ENCODE peak calls at places on chromosomes 1 and 21, in eight cellular contexts. One of them, this sample, is unnamed.

GRCh38 chr1:73862343-73862742 is 335.6 kb downstream of the LRRIQ3 start:
- DNase-seq in stomach: no peak
- DNase-seq in transverse colon: no peak
- DNase-seq in HCT116: no peak
- DNase-seq in sigmoid colon: no peak
- DNase-seq in GM12892: no peak
- DNase-seq in GM12891: no peak
- DNase-seq in breast epithelium: no peak
- DNase-seq in this sample: no peak

GRCh38 chr1:101039245-101039644 is 13.7 kb upstream of the DPH5 start:
- DNase-seq in stomach: no peak
- DNase-seq in transverse colon: no peak
- DNase-seq in HCT116: no peak
- DNase-seq in sigmoid colon: no peak
- DNase-seq in GM12892: no peak
- DNase-seq in GM12891: no peak
- DNase-seq in breast epithelium: no peak
- DNase-seq in this sample: no peak

GRCh38 chr1:185786524-185786923 is 52.3 kb downstream of the HMCN1 start:
- DNase-seq in stomach: no peak
- DNase-seq in transverse colon: no peak
- DNase-seq in HCT116: no peak
- DNase-seq in sigmoid colon: no peak
- DNase-seq in GM12892: no peak
- DNase-seq in GM12891: no peak
- DNase-seq in breast epithelium: no peak
- DNase-seq in this sample: no peak

GRCh38 chr1:196494766-196495165 is 113.5 kb downstream of the KCNT2 start:
- DNase-seq in stomach: no peak
- DNase-seq in transverse colon: no peak
- DNase-seq in HCT116: no peak
- DNase-seq in sigmoid colon: no peak
- DNase-seq in GM12892: no peak
- DNase-seq in GM12891: no peak
- DNase-seq in breast epithelium: no peak
- DNase-seq in this sample: no peak

GRCh38 chr1:116311756-116312691 is 61.0 kb upstream of the ATP1A1 start:
- DNase-seq in stomach: peak
- DNase-seq in transverse colon: peak
- DNase-seq in HCT116: no peak
- DNase-seq in sigmoid colon: no peak
- DNase-seq in GM12892: no peak
- DNase-seq in GM12891: no peak
- DNase-seq in breast epithelium: peak
- DNase-seq in this sample: no peak

GRCh38 chr21:16358021-16358420 is 628.2 kb downstream of the USP25 start:
- DNase-seq in stomach: no peak
- DNase-seq in transverse colon: no peak
- DNase-seq in HCT116: no peak
- DNase-seq in sigmoid colon: no peak
- DNase-seq in GM12892: no peak
- DNase-seq in GM12891: no peak
- DNase-seq in breast epithelium: no peak
- DNase-seq in this sample: no peak

GRCh38 chr21:14754259-14754604 is 208.1 kb upstream of the SAMSN1 start:
- DNase-seq in stomach: no peak
- DNase-seq in transverse colon: no peak
- DNase-seq in HCT116: no peak
- DNase-seq in sigmoid colon: no peak
- DNase-seq in GM12892: no peak
- DNase-seq in GM12891: no peak
- DNase-seq in breast epithelium: no peak
- DNase-seq in this sample: no peak

GRCh38 chr1:150968491-150968890 is 6.1 kb downstream of the CERS2 start:
- DNase-seq in stomach: no peak
- DNase-seq in transverse colon: no peak
- DNase-seq in HCT116: no peak
- DNase-seq in sigmoid colon: peak
- DNase-seq in GM12892: no peak
- DNase-seq in GM12891: no peak
- DNase-seq in breast epithelium: no peak
- DNase-seq in this sample: no peak

GRCh38 chr21:42351626-42352432 is 1.0 kb upstream of the TFF2 start:
- DNase-seq in stomach: peak
- DNase-seq in transverse colon: no peak
- DNase-seq in HCT116: no peak
- DNase-seq in sigmoid colon: peak
- DNase-seq in GM12892: no peak
- DNase-seq in GM12891: no peak
- DNase-seq in breast epithelium: no peak
- DNase-seq in this sample: peak

GRCh38 chr1:24599265-24599664 is 43.4 kb downstream of the NCMAP start:
- DNase-seq in stomach: no peak
- DNase-seq in transverse colon: no peak
- DNase-seq in HCT116: no peak
- DNase-seq in sigmoid colon: no peak
- DNase-seq in GM12892: no peak
- DNase-seq in GM12891: no peak
- DNase-seq in breast epithelium: no peak
- DNase-seq in this sample: no peak

GRCh38 chr1:60025552-60025951 is 48.0 kb downstream of the C1orf87 start:
- DNase-seq in stomach: no peak
- DNase-seq in transverse colon: no peak
- DNase-seq in HCT116: no peak
- DNase-seq in sigmoid colon: no peak
- DNase-seq in GM12892: no peak
- DNase-seq in GM12891: no peak
- DNase-seq in breast epithelium: no peak
- DNase-seq in this sample: no peak

GRCh38 chr1:156148236-156148635 is 5.1 kb upstream of the SEMA4A start:
- DNase-seq in stomach: no peak
- DNase-seq in transverse colon: no peak
- DNase-seq in HCT116: no peak
- DNase-seq in sigmoid colon: no peak
- DNase-seq in GM12892: no peak
- DNase-seq in GM12891: no peak
- DNase-seq in breast epithelium: no peak
- DNase-seq in this sample: peak

GRCh38 chr1:235004840-235005391 is 123.7 kb downstream of the TOMM20 start:
- DNase-seq in stomach: no peak
- DNase-seq in transverse colon: no peak
- DNase-seq in HCT116: no peak
- DNase-seq in sigmoid colon: peak
- DNase-seq in GM12892: no peak
- DNase-seq in GM12891: no peak
- DNase-seq in breast epithelium: no peak
- DNase-seq in this sample: no peak

GRCh38 chr1:154726443-154726842 is 118.5 kb upstream of the ADAR start:
- DNase-seq in stomach: no peak
- DNase-seq in transverse colon: no peak
- DNase-seq in HCT116: no peak
- DNase-seq in sigmoid colon: no peak
- DNase-seq in GM12892: no peak
- DNase-seq in GM12891: no peak
- DNase-seq in breast epithelium: no peak
- DNase-seq in this sample: no peak

GRCh38 chr1:222817529-222817928 is 2.7 kb downstream of the DISP1 start:
- DNase-seq in stomach: no peak
- DNase-seq in transverse colon: no peak
- DNase-seq in HCT116: peak
- DNase-seq in sigmoid colon: no peak
- DNase-seq in GM12892: no peak
- DNase-seq in GM12891: no peak
- DNase-seq in breast epithelium: no peak
- DNase-seq in this sample: no peak

GRCh38 chr1:169106921-169107672 is 607 bp downstream of the ATP1B1 start:
- DNase-seq in stomach: no peak
- DNase-seq in transverse colon: peak
- DNase-seq in HCT116: no peak
- DNase-seq in sigmoid colon: no peak
- DNase-seq in GM12892: no peak
- DNase-seq in GM12891: no peak
- DNase-seq in breast epithelium: no peak
- DNase-seq in this sample: peak

GRCh38 chr1:26164036-26164927 is 4.5 kb downstream of the C1orf232 start:
- DNase-seq in stomach: peak
- DNase-seq in transverse colon: peak
- DNase-seq in HCT116: no peak
- DNase-seq in sigmoid colon: no peak
- DNase-seq in GM12892: peak
- DNase-seq in GM12891: peak
- DNase-seq in breast epithelium: no peak
- DNase-seq in this sample: peak

GRCh38 chr1:204431310-204432184 is 19.9 kb upstream of the PPP1R15B start:
- DNase-seq in stomach: peak
- DNase-seq in transverse colon: peak
- DNase-seq in HCT116: no peak
- DNase-seq in sigmoid colon: peak
- DNase-seq in GM12892: peak
- DNase-seq in GM12891: peak
- DNase-seq in breast epithelium: peak
- DNase-seq in this sample: peak

GRCh38 chr1:53688703-53689102 is 50.3 kb downstream of the GLIS1 start:
- DNase-seq in stomach: no peak
- DNase-seq in transverse colon: no peak
- DNase-seq in HCT116: no peak
- DNase-seq in sigmoid colon: no peak
- DNase-seq in GM12892: no peak
- DNase-seq in GM12891: no peak
- DNase-seq in breast epithelium: no peak
- DNase-seq in this sample: no peak

GRCh38 chr1:226938903-226939438 is 1.1 kb upstream of the COQ8A start:
- DNase-seq in stomach: no peak
- DNase-seq in transverse colon: no peak
- DNase-seq in HCT116: no peak
- DNase-seq in sigmoid colon: no peak
- DNase-seq in GM12892: no peak
- DNase-seq in GM12891: no peak
- DNase-seq in breast epithelium: no peak
- DNase-seq in this sample: no peak

GRCh38 chr1:226937940-226938725 is 2.0 kb upstream of the COQ8A start:
- DNase-seq in stomach: no peak
- DNase-seq in transverse colon: no peak
- DNase-seq in HCT116: no peak
- DNase-seq in sigmoid colon: no peak
- DNase-seq in GM12892: no peak
- DNase-seq in GM12891: no peak
- DNase-seq in breast epithelium: no peak
- DNase-seq in this sample: no peak

GRCh38 chr1:226939439-226940028 is 560 bp upstream of the COQ8A start:
- DNase-seq in stomach: peak
- DNase-seq in transverse colon: peak
- DNase-seq in HCT116: no peak
- DNase-seq in sigmoid colon: peak
- DNase-seq in GM12892: peak
- DNase-seq in GM12891: peak
- DNase-seq in breast epithelium: peak
- DNase-seq in this sample: peak

GRCh38 chr1:226940806-226941067 is 643 bp downstream of the COQ8A start:
- DNase-seq in stomach: no peak
- DNase-seq in transverse colon: no peak
- DNase-seq in HCT116: no peak
- DNase-seq in sigmoid colon: no peak
- DNase-seq in GM12892: no peak
- DNase-seq in GM12891: no peak
- DNase-seq in breast epithelium: no peak
- DNase-seq in this sample: no peak

GRCh38 chr1:226940029-226940805 is at the start of gene COQ8A:
- DNase-seq in stomach: peak
- DNase-seq in transverse colon: peak
- DNase-seq in HCT116: peak
- DNase-seq in sigmoid colon: peak
- DNase-seq in GM12892: peak
- DNase-seq in GM12891: peak
- DNase-seq in breast epithelium: peak
- DNase-seq in this sample: peak
- TF ChIP-seq POLR2A in stomach: no peak
- TF ChIP-seq POLR2A in transverse colon: no peak
- TF ChIP-seq POLR2A in HCT116: no peak
- TF ChIP-seq POLR2A in sigmoid colon: no peak
- TF ChIP-seq POLR2A in GM12892: no peak
- TF ChIP-seq POLR2A in GM12891: no peak
- TF ChIP-seq POLR2A in breast epithelium: no peak
- TF ChIP-seq POLR2A in this sample: peak

DNA sequence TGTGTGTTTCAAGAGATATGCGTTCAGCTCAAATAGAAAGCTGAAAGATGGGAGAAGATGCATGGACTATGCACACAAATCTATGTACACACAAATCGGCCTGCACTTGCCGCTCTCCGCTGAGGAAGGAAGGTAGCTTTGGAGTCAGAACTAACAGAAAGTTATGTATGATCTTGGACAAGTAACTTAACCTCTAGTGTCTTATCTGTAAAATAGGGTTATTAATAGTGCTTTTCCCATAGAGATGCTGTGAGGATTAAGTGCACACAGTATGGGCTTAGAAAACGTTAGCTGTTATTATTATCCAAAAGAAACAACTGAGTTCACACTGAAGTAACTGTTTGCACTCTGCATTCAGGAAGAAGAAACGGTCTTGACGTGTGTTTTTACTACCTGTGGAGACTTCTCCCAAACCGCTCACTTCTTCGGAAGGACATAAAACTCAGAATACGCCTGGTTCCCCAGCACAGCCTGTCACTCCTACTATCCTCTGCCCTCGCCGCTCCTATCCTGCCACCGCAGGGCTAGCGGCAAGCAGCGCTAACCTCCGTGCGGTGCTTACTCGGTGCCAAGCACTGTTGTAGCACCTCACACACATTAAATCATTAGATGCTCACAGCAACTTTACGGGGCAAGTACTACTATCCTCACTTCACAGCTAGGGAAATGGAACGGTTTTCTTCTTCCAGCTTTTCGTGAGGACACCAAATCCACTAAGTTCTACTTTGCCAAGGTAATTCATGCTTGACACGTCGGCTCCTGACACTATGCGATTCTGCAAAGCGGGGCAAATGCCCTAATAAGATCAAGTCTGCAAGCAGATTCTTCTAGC is 1.3 kb downstream of the TGFBR3 start:
- DNase-seq in stomach: peak
- DNase-seq in transverse colon: peak
- DNase-seq in HCT116: no peak
- DNase-seq in sigmoid colon: peak
- DNase-seq in GM12892: no peak
- DNase-seq in GM12891: no peak
- DNase-seq in breast epithelium: no peak
- DNase-seq in this sample: peak
- TF ChIP-seq POLR2AphosphoS5 in stomach: no peak
- TF ChIP-seq POLR2AphosphoS5 in transverse colon: no peak
- TF ChIP-seq POLR2AphosphoS5 in HCT116: no peak
- TF ChIP-seq POLR2AphosphoS5 in sigmoid colon: peak
- TF ChIP-seq POLR2AphosphoS5 in GM12892: no peak
- TF ChIP-seq POLR2AphosphoS5 in GM12891: no peak
- TF ChIP-seq POLR2AphosphoS5 in breast epithelium: no peak
- TF ChIP-seq POLR2AphosphoS5 in this sample: no peak

GRCh38 chr1:200918006-200918405 is 23.3 kb downstream of the INAVA start:
- DNase-seq in stomach: no peak
- DNase-seq in transverse colon: no peak
- DNase-seq in HCT116: no peak
- DNase-seq in sigmoid colon: no peak
- DNase-seq in GM12892: no peak
- DNase-seq in GM12891: no peak
- DNase-seq in breast epithelium: no peak
- DNase-seq in this sample: peak
- TF ChIP-seq POLR2A in stomach: no peak
- TF ChIP-seq POLR2A in transverse colon: no peak
- TF ChIP-seq POLR2A in HCT116: no peak
- TF ChIP-seq POLR2A in sigmoid colon: no peak
- TF ChIP-seq POLR2A in GM12892: no peak
- TF ChIP-seq POLR2A in GM12891: no peak
- TF ChIP-seq POLR2A in breast epithelium: no peak
- TF ChIP-seq POLR2A in this sample: no peak

GRCh38 chr1:9653783-9654517 is 2.4 kb downstream of the PIK3CD start:
- DNase-seq in stomach: no peak
- DNase-seq in transverse colon: no peak
- DNase-seq in HCT116: no peak
- DNase-seq in sigmoid colon: no peak
- DNase-seq in GM12892: no peak
- DNase-seq in GM12891: no peak
- DNase-seq in breast epithelium: no peak
- DNase-seq in this sample: peak
- TF ChIP-seq POLR2AphosphoS5 in stomach: no peak
- TF ChIP-seq POLR2AphosphoS5 in transverse colon: no peak
- TF ChIP-seq POLR2AphosphoS5 in HCT116: no peak
- TF ChIP-seq POLR2AphosphoS5 in sigmoid colon: no peak
- TF ChIP-seq POLR2AphosphoS5 in GM12892: no peak
- TF ChIP-seq POLR2AphosphoS5 in GM12891: no peak
- TF ChIP-seq POLR2AphosphoS5 in breast epithelium: no peak
- TF ChIP-seq POLR2AphosphoS5 in this sample: no peak